ENCODE peak calls at places on chromosomes 13 and 19, in eight cellular contexts. A is COR-L47, D is activated T-cell treated with anti-CD3 and anti-CD28 coated beads for 1 hour, K is thoracic aorta, V is choroid plexus epithelial cell, Z is AG09309, C is AG08395, W is cardiac fibroblast. I is an unnamed sample.

GRCh38 chr13:114219406-114219805 is 15.3 kb upstream of the CDC16 start:
- DNase-seq in A (no peak), C (no peak), D (no peak), V (no peak), Z (no peak), K (no peak), W (no peak), I (no peak)

GRCh38 chr19:6761053-6761676 is 6.1 kb downstream of the SH2D3A start:
- DNase-seq in K (no peak), C (peak), D (no peak), W (peak), V (no peak), A (no peak), Z (no peak), I (no peak)

GRCh38 chr13:73292127-73292526 is 233.3 kb downstream of the KLF5 start:
- DNase-seq in V (no peak), K (no peak), C (no peak), Z (no peak), W (no peak), A (no peak), D (no peak), I (no peak)

GRCh38 chr13:35996360-35996759 is 134.8 kb downstream of the DCLK1 start:
- DNase-seq in Z (no peak), W (no peak), A (no peak), V (no peak), D (no peak), C (no peak), K (no peak), I (no peak)

GRCh38 chr13:81140675-81141074 is 799.7 kb upstream of the SPRY2 start:
- DNase-seq in K (no peak), D (no peak), Z (no peak), C (no peak), A (no peak), V (no peak), W (no peak), I (no peak)

GRCh38 chr19:43636121-43636683 is 3.4 kb downstream of the CADM4 start:
- DNase-seq in A (no peak), C (no peak), V (peak), Z (no peak), D (no peak), W (no peak), K (no peak), I (peak)

GRCh38 chr19:52270266-52270885 is 989 bp downstream of the ZNF766 start:
- DNase-seq in W (no peak), Z (no peak), D (no peak), V (no peak), A (no peak), K (no peak), C (peak), I (no peak)

GRCh38 chr13:95300625-95301134 is 571 bp downstream of the ABCC4 start:
- DNase-seq in D (peak), K (no peak), W (peak), Z (no peak), C (peak), V (peak), A (peak), I (no peak)

GRCh38 chr19:28066988-28067387 is 1146.0 kb downstream of the UQCRFS1 start:
- DNase-seq in A (no peak), K (no peak), W (no peak), V (no peak), D (no peak), C (no peak), Z (no peak), I (no peak)

GRCh38 chr13:25384747-25385270 is 13.0 kb downstream of the ATP8A2 start:
- DNase-seq in D (no peak), Z (no peak), W (no peak), C (no peak), K (no peak), A (no peak), V (peak), I (no peak)

GRCh38 chr19:3855321-3855720 is 13.5 kb downstream of the ZFR2 start:
- DNase-seq in A (no peak), W (no peak), K (no peak), Z (no peak), V (no peak), D (no peak), C (no peak), I (no peak)

GRCh38 chr13:46179576-46180368 is 2.2 kb downstream of the LCP1 start:
- DNase-seq in Z (no peak), W (no peak), D (peak), K (peak), C (no peak), A (no peak), V (no peak), I (no peak)

GRCh38 chr19:5086725-5087439 is 118.0 kb downstream of the KDM4B start:
- DNase-seq in C (no peak), V (no peak), D (no peak), W (no peak), Z (no peak), A (peak), K (no peak), I (no peak)

GRCh38 chr19:42512130-42512636 is 16.1 kb downstream of the CEACAM1 start:
- DNase-seq in D (no peak), Z (no peak), W (no peak), K (no peak), A (no peak), V (no peak), C (no peak), I (no peak)

GRCh38 chr13:99768986-99769385 is 202.6 kb downstream of the ZIC5 start:
- DNase-seq in V (no peak), W (no peak), K (no peak), D (no peak), A (no peak), C (no peak), Z (no peak), I (no peak)

GRCh38 chr19:46487802-46488445 is 7.7 kb downstream of the PNMA8B start:
- DNase-seq in K (no peak), C (peak), D (peak), A (peak), W (peak), V (peak), Z (no peak), I (peak)

GRCh38 chr13:48446454-48446853 is 33.5 kb upstream of the LPAR6 start:
- DNase-seq in C (peak), V (peak), K (no peak), D (no peak), A (no peak), Z (no peak), W (peak), I (no peak)

GRCh38 chr13:49953560-49953959 is 17.4 kb upstream of the SPRYD7 start:
- DNase-seq in C (no peak), D (no peak), V (no peak), K (no peak), Z (no peak), W (no peak), A (no peak), I (no peak)

GRCh38 chr19:9620842-9621155 is 233 bp downstream of the ZNF561 start:
- DNase-seq in V (no peak), Z (no peak), A (no peak), K (no peak), D (no peak), C (no peak), W (no peak), I (no peak)

GRCh38 chr19:29662604-29663404 is 2.5 kb upstream of the PLEKHF1 start:
- DNase-seq in V (peak), Z (peak), W (peak), K (peak), A (no peak), C (peak), D (no peak), I (no peak)

GRCh38 chr13:80945328-80945727 is 604.4 kb upstream of the SPRY2 start:
- DNase-seq in C (no peak), Z (no peak), W (no peak), A (no peak), D (no peak), K (no peak), V (no peak), I (peak)

GRCh38 chr19:17720487-17720839 is 1.2 kb downstream of the MAP1S start:
- DNase-seq in W (no peak), D (no peak), V (no peak), A (no peak), K (no peak), Z (no peak), C (no peak), I (no peak)

GRCh38 chr13:113536461-113537110 is 46.1 kb upstream of the DCUN1D2 start:
- DNase-seq in C (no peak), K (no peak), V (no peak), W (no peak), A (no peak), D (no peak), Z (no peak), I (no peak)

GRCh38 chr13:113616991-113617749 is 32.6 kb downstream of the TFDP1 start:
- DNase-seq in K (no peak), W (no peak), A (peak), C (no peak), V (peak), D (no peak), Z (no peak), I (no peak)

GRCh38 chr19:39670998-39671397 is 15.3 kb downstream of the LGALS16 start:
- DNase-seq in W (no peak), A (no peak), V (no peak), Z (no peak), C (no peak), D (no peak), K (no peak), I (no peak)